ENCODE peak calls at places on chromosomes 3 and 15, in six cellular contexts. One of them, this sample, is unnamed.

GRCh38 chr15:74817370-74817737 is 4.7 kb downstream of the LMAN1L start:
- DNase-seq in stomach: no peak
- DNase-seq in GM12892: no peak
- DNase-seq in breast epithelium: peak
- DNase-seq in sigmoid colon: no peak
- DNase-seq in suprapubic skin: no peak
- DNase-seq in this sample: no peak

GRCh38 chr3:128553560-128553959 is 60.6 kb upstream of the GATA2 start:
- DNase-seq in stomach: no peak
- DNase-seq in GM12892: no peak
- DNase-seq in breast epithelium: peak
- DNase-seq in sigmoid colon: no peak
- DNase-seq in suprapubic skin: peak
- DNase-seq in this sample: no peak

GRCh38 chr3:47117803-47118364 is 46.0 kb downstream of the SETD2 start:
- DNase-seq in stomach: no peak
- DNase-seq in GM12892: no peak
- DNase-seq in breast epithelium: no peak
- DNase-seq in sigmoid colon: no peak
- DNase-seq in suprapubic skin: no peak
- DNase-seq in this sample: no peak

GRCh38 chr3:159919873-159920272 is 68.8 kb upstream of the IL12A start:
- DNase-seq in stomach: no peak
- DNase-seq in GM12892: no peak
- DNase-seq in breast epithelium: no peak
- DNase-seq in sigmoid colon: no peak
- DNase-seq in suprapubic skin: no peak
- DNase-seq in this sample: no peak

GRCh38 chr15:63402498-63403253 is 21.0 kb upstream of the CA12 start:
- DNase-seq in stomach: no peak
- DNase-seq in GM12892: no peak
- DNase-seq in breast epithelium: no peak
- DNase-seq in sigmoid colon: no peak
- DNase-seq in suprapubic skin: no peak
- DNase-seq in this sample: no peak

GRCh38 chr15:99110093-99110492 is 5.2 kb downstream of the SYNM start:
- DNase-seq in stomach: no peak
- DNase-seq in GM12892: no peak
- DNase-seq in breast epithelium: no peak
- DNase-seq in sigmoid colon: peak
- DNase-seq in suprapubic skin: no peak
- DNase-seq in this sample: no peak

GRCh38 chr3:41881233-41881821 is 80.6 kb downstream of the ULK4 start:
- DNase-seq in stomach: no peak
- DNase-seq in GM12892: no peak
- DNase-seq in breast epithelium: no peak
- DNase-seq in sigmoid colon: no peak
- DNase-seq in suprapubic skin: no peak
- DNase-seq in this sample: no peak

GRCh38 chr15:80568876-80569605 is 126.1 kb upstream of the ABHD17C start:
- DNase-seq in stomach: no peak
- DNase-seq in GM12892: no peak
- DNase-seq in breast epithelium: no peak
- DNase-seq in sigmoid colon: peak
- DNase-seq in suprapubic skin: no peak
- DNase-seq in this sample: no peak

GRCh38 chr15:83503595-83504364 is 56.6 kb downstream of the SH3GL3 start:
- DNase-seq in stomach: no peak
- DNase-seq in GM12892: no peak
- DNase-seq in breast epithelium: no peak
- DNase-seq in sigmoid colon: no peak
- DNase-seq in suprapubic skin: no peak
- DNase-seq in this sample: no peak

GRCh38 chr15:78988361-78988911 is 43.6 kb upstream of the CTSH start:
- DNase-seq in stomach: peak
- DNase-seq in GM12892: no peak
- DNase-seq in breast epithelium: no peak
- DNase-seq in sigmoid colon: peak
- DNase-seq in suprapubic skin: peak
- DNase-seq in this sample: no peak

GRCh38 chr3:149650828-149651227 is 7.0 kb downstream of the WWTR1 start:
- DNase-seq in stomach: no peak
- DNase-seq in GM12892: no peak
- DNase-seq in breast epithelium: no peak
- DNase-seq in sigmoid colon: no peak
- DNase-seq in suprapubic skin: no peak
- DNase-seq in this sample: no peak

GRCh38 chr15:87498545-87498944 is 758.0 kb downstream of the NTRK3 start:
- DNase-seq in stomach: no peak
- DNase-seq in GM12892: no peak
- DNase-seq in breast epithelium: no peak
- DNase-seq in sigmoid colon: no peak
- DNase-seq in suprapubic skin: no peak
- DNase-seq in this sample: no peak

GRCh38 chr3:138587374-138587773 is 6.7 kb downstream of the CEP70 start:
- DNase-seq in stomach: no peak
- DNase-seq in GM12892: no peak
- DNase-seq in breast epithelium: no peak
- DNase-seq in sigmoid colon: no peak
- DNase-seq in suprapubic skin: no peak
- DNase-seq in this sample: no peak

GRCh38 chr3:123069021-123069381 is 2.2 kb downstream of the PDIA5 start:
- DNase-seq in stomach: peak
- DNase-seq in GM12892: no peak
- DNase-seq in breast epithelium: no peak
- DNase-seq in sigmoid colon: no peak
- DNase-seq in suprapubic skin: no peak
- DNase-seq in this sample: no peak

GRCh38 chr3:99319961-99320360 is 318.4 kb upstream of the COL8A1 start:
- DNase-seq in stomach: no peak
- DNase-seq in GM12892: no peak
- DNase-seq in breast epithelium: no peak
- DNase-seq in sigmoid colon: no peak
- DNase-seq in suprapubic skin: no peak
- DNase-seq in this sample: no peak

GRCh38 chr15:89326316-89326715 is 8.3 kb downstream of the POLG start:
- DNase-seq in stomach: no peak
- DNase-seq in GM12892: no peak
- DNase-seq in breast epithelium: no peak
- DNase-seq in sigmoid colon: no peak
- DNase-seq in suprapubic skin: no peak
- DNase-seq in this sample: no peak

GRCh38 chr3:114680299-114680698 is 386.5 kb downstream of the TIGIT start:
- DNase-seq in stomach: no peak
- DNase-seq in GM12892: no peak
- DNase-seq in breast epithelium: no peak
- DNase-seq in sigmoid colon: no peak
- DNase-seq in suprapubic skin: no peak
- DNase-seq in this sample: no peak

GRCh38 chr3:40108643-40109042 is 200.9 kb upstream of the EIF1B start:
- DNase-seq in stomach: no peak
- DNase-seq in GM12892: no peak
- DNase-seq in breast epithelium: no peak
- DNase-seq in sigmoid colon: no peak
- DNase-seq in suprapubic skin: no peak
- DNase-seq in this sample: no peak

GRCh38 chr3:161291191-161291901 is 70.2 kb downstream of the NMD3 start:
- DNase-seq in stomach: peak
- DNase-seq in GM12892: no peak
- DNase-seq in breast epithelium: no peak
- DNase-seq in sigmoid colon: no peak
- DNase-seq in suprapubic skin: no peak
- DNase-seq in this sample: no peak

GRCh38 chr15:74867562-74868458 is 5.4 kb downstream of the SCAMP2 start:
- DNase-seq in stomach: peak
- DNase-seq in GM12892: no peak
- DNase-seq in breast epithelium: no peak
- DNase-seq in sigmoid colon: no peak
- DNase-seq in suprapubic skin: no peak
- DNase-seq in this sample: no peak

GRCh38 chr3:183428140-183429023 is at the start of gene MCF2L2:
- DNase-seq in stomach: peak
- DNase-seq in GM12892: peak
- DNase-seq in breast epithelium: no peak
- DNase-seq in sigmoid colon: peak
- DNase-seq in suprapubic skin: no peak
- DNase-seq in this sample: peak

DNA sequence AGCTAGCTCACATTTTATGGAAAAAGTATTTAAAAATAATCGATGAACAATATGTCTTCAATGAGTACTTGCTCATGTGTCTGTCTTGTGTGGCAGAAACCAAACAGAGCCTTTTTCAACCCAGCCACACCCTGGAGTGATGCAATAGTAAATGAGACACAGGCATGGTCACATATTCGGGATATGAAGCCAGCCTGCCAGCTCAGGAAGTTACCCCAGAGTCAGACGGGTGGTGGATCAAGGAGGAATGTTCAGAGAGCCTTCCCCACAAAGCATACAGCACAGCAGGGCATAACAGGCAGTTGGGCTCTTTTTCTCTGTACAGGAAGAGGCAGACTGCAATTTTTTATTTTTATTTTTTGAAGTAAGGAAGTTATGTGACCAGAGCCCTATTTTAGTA is 27.3 kb downstream of the LARP6 start:
- DNase-seq in stomach: no peak
- DNase-seq in GM12892: no peak
- DNase-seq in breast epithelium: no peak
- DNase-seq in sigmoid colon: peak
- DNase-seq in suprapubic skin: peak
- DNase-seq in this sample: no peak
- TF ChIP-seq POLR2AphosphoS5 in stomach: no peak
- TF ChIP-seq POLR2AphosphoS5 in GM12892: no peak
- TF ChIP-seq POLR2AphosphoS5 in breast epithelium: peak
- TF ChIP-seq POLR2AphosphoS5 in sigmoid colon: no peak
- TF ChIP-seq POLR2AphosphoS5 in suprapubic skin: no peak
- TF ChIP-seq POLR2AphosphoS5 in this sample: no peak

GRCh38 chr3:132317229-132317948 is at the start of gene ACP3:
- DNase-seq in stomach: peak
- DNase-seq in GM12892: no peak
- DNase-seq in breast epithelium: no peak
- DNase-seq in sigmoid colon: no peak
- DNase-seq in suprapubic skin: no peak
- DNase-seq in this sample: no peak
- TF ChIP-seq POLR2A in stomach: no peak
- TF ChIP-seq POLR2A in GM12892: no peak
- TF ChIP-seq POLR2A in breast epithelium: no peak
- TF ChIP-seq POLR2A in sigmoid colon: no peak
- TF ChIP-seq POLR2A in suprapubic skin: no peak
- TF ChIP-seq POLR2A in this sample: no peak

DNA sequence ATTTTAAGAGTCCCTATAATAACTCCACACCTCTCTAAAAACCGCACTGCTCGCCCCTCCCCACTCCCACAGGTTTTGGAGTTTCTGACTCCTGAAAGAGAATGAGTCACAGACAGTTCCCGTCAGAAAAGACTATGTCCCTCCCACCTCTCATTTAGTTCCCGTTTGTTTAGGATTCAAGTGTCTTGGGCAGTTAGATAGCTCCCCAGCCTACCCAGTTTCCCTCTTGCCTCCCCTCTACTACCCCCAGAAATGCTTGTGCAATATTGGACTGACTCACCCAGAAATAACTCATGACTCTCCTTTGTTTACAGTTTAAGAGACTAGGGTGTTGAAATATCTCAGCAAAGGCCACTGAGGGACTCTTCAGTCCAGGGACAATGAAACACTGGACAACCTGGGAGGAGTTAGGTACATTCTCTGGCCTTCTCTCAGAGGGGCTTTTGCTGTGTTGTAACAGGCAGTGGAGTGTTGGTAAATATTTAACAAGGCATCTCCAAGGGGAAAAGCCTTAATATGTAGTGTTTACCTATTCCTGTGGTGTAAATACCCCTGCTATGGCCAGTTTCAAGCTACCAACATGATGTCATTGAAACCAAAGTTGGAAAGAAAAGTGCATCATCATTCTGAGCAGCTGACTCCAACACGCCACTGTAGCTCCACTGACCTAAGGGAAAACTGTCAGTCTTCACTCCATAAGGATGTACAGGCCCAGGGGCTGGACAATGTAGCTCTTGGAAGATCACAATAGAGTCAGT is 96.1 kb upstream of the CHD2 start:
- DNase-seq in stomach: peak
- DNase-seq in GM12892: no peak
- DNase-seq in breast epithelium: peak
- DNase-seq in sigmoid colon: peak
- DNase-seq in suprapubic skin: peak
- DNase-seq in this sample: no peak
- TF ChIP-seq POLR2AphosphoS5 in stomach: peak
- TF ChIP-seq POLR2AphosphoS5 in GM12892: no peak
- TF ChIP-seq POLR2AphosphoS5 in breast epithelium: peak
- TF ChIP-seq POLR2AphosphoS5 in sigmoid colon: peak
- TF ChIP-seq POLR2AphosphoS5 in suprapubic skin: peak
- TF ChIP-seq POLR2AphosphoS5 in this sample: no peak

GRCh38 chr15:95021816-95022215 is 790.5 kb downstream of the MCTP2 start:
- DNase-seq in stomach: no peak
- DNase-seq in GM12892: no peak
- DNase-seq in breast epithelium: no peak
- DNase-seq in sigmoid colon: no peak
- DNase-seq in suprapubic skin: no peak
- DNase-seq in this sample: no peak
- TF ChIP-seq POLR2A in stomach: no peak
- TF ChIP-seq POLR2A in GM12892: no peak
- TF ChIP-seq POLR2A in breast epithelium: no peak
- TF ChIP-seq POLR2A in sigmoid colon: no peak
- TF ChIP-seq POLR2A in suprapubic skin: no peak
- TF ChIP-seq POLR2A in this sample: no peak

DNA sequence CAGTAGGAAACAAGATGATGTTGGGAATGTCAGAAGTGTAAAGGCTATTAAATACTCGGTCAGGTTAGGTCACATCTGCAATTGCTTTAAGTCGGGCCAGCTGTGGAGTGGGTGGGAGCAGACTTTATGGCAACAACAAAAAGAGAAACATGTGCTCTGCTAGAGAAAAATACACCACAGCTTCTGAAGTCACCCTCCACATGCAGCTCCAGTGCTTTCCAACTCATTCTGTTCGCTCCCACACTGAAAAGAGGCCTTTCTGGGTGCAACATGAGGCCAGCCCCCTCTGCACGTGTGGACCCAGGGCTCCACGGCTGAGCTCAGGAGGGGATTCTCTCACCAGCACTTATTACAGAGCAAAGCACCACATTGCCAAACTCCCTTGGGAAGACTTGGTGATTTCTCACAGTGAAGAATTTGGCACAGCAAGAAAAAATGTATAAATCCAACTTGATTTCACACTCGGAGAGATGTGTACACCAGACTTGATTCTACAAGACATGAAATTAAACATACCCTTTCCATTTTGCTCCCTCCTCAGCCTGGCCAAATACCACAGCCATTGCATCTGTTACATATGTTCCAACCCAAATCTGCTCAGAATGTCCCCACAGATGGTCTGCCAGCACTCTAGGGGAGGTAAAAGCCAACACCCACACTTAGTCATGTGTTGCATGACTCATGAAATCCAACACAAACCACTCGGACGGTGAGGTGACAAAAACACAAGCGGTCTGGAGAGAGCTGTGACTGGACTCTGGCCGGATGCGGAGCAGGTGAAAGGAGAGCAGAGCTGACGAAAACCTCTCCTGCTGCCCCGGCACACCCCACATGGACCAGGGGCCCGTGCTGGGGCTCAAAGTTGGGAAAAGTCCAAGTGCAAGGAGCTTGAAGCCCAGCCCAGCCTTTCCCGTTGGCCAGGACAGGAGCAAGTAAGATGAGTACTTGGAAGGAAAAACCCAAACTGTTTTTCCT is 74.6 kb downstream of the ITGB5 start:
- DNase-seq in stomach: peak
- DNase-seq in GM12892: no peak
- DNase-seq in breast epithelium: no peak
- DNase-seq in sigmoid colon: peak
- DNase-seq in suprapubic skin: peak
- DNase-seq in this sample: no peak
- TF ChIP-seq POLR2AphosphoS5 in stomach: peak
- TF ChIP-seq POLR2AphosphoS5 in GM12892: no peak
- TF ChIP-seq POLR2AphosphoS5 in breast epithelium: peak
- TF ChIP-seq POLR2AphosphoS5 in sigmoid colon: peak
- TF ChIP-seq POLR2AphosphoS5 in suprapubic skin: no peak
- TF ChIP-seq POLR2AphosphoS5 in this sample: no peak

This sample was measured in GM12891.